ENCODE peak calls at places on chromosomes 6 and 20, in ten cellular contexts. H, V, N, L, S, E, A, U, M and C are unnamed samples. For H3K36me3, the result is how much of the 10 kb centered on the place peaks cover.

GRCh38 chr6:52403086-52403485 is 17.1 kb upstream of the EFHC1 start:
- DNase-seq in E (no peak), A (no peak), U (no peak), M (no peak), H (no peak), S (no peak), L (no peak), N (no peak), V (no peak), C (no peak)

GRCh38 chr6:143337201-143337949 is 113.1 kb downstream of the ADAT2 start:
- DNase-seq in N (no peak), M (peak), E (peak), H (peak), A (peak), S (peak), V (peak), U (peak), L (peak), C (peak)

GRCh38 chr6:143328885-143329284 is 121.6 kb downstream of the ADAT2 start:
- DNase-seq in L (no peak), U (no peak), A (no peak), S (no peak), M (no peak), E (no peak), H (peak), V (no peak), N (peak), C (no peak)

GRCh38 chr6:5490495-5491069 is 229.3 kb downstream of the FARS2 start:
- DNase-seq in S (no peak), V (no peak), U (no peak), L (no peak), N (no peak), E (no peak), A (no peak), H (no peak), M (no peak), C (no peak)

GRCh38 chr20:43894531-43894930 is 20.1 kb upstream of the TOX2 start:
- DNase-seq in V (no peak), E (no peak), H (no peak), U (no peak), S (peak), A (no peak), M (no peak), N (peak), L (no peak), C (no peak)

GRCh38 chr20:49573900-49574416 is 6.0 kb upstream of the PTGIS start:
- DNase-seq in U (no peak), L (no peak), S (no peak), E (no peak), V (no peak), N (peak), A (no peak), M (peak), H (no peak), C (no peak)

GRCh38 chr20:63163596-63164560 is 52.1 kb downstream of the YTHDF1 start:
- DNase-seq in M (no peak), S (peak), V (no peak), U (no peak), E (no peak), H (no peak), N (no peak), L (no peak), A (no peak), C (no peak)

GRCh38 chr6:38068854-38069253 is 249.3 kb downstream of the ZFAND3 start:
- DNase-seq in L (no peak), M (no peak), E (no peak), H (no peak), V (no peak), A (peak), U (no peak), S (no peak), N (no peak), C (no peak)

GRCh38 chr6:7523922-7524321 is 17.5 kb upstream of the DSP start:
- DNase-seq in V (no peak), L (no peak), S (no peak), N (no peak), M (no peak), U (no peak), E (no peak), A (no peak), H (no peak), C (no peak)

GRCh38 chr6:108002365-108003221 is 44.6 kb upstream of the SEC63 start:
- DNase-seq in L (peak), E (no peak), A (no peak), M (no peak), H (peak), U (no peak), S (peak), V (peak), N (no peak), C (peak)

GRCh38 chr6:124009372-124009765 is 205.7 kb downstream of the NKAIN2 start:
- DNase-seq in E (no peak), V (no peak), N (no peak), L (no peak), M (no peak), H (no peak), A (no peak), U (no peak), S (no peak), C (no peak)

GRCh38 chr6:73314577-73315492 is 39.2 kb downstream of the DPPA5 start:
- DNase-seq in H (no peak), V (no peak), L (no peak), N (peak), S (no peak), U (no peak), M (no peak), A (no peak), E (no peak), C (no peak)

GRCh38 chr20:51457281-51457932 is 85.1 kb downstream of the NFATC2 start:
- DNase-seq in V (peak), E (peak), U (no peak), N (peak), A (peak), M (peak), H (peak), L (no peak), S (peak), C (peak)

GRCh38 chr6:149854532-149854931 is 9.6 kb downstream of the LRP11 start:
- DNase-seq in E (no peak), M (no peak), L (peak), H (no peak), U (no peak), A (no peak), S (no peak), N (peak), V (no peak), C (no peak)

GRCh38 chr20:59583428-59584277 is 20.7 kb upstream of the PHACTR3 start:
- DNase-seq in N (no peak), A (no peak), E (no peak), L (peak), S (no peak), V (no peak), U (no peak), M (peak), H (no peak), C (no peak)

GRCh38 chr6:10991115-10991514 is 53.0 kb downstream of the ELOVL2 start:
- DNase-seq in N (no peak), E (no peak), H (no peak), L (no peak), U (no peak), A (no peak), M (no peak), V (no peak), S (peak), C (no peak)

GRCh38 chr6:121920616-121921015 is 478.8 kb upstream of the HSF2 start:
- DNase-seq in M (no peak), A (no peak), H (no peak), L (no peak), V (no peak), N (no peak), E (no peak), U (no peak), S (peak), C (no peak)

GRCh38 chr6:150410906-150411305 is 42.1 kb downstream of the IYD start:
- DNase-seq in L (no peak), M (no peak), H (no peak), U (no peak), N (peak), S (no peak), A (no peak), E (no peak), V (no peak), C (no peak)

GRCh38 chr20:5657190-5657872 is 92.9 kb upstream of the SHLD1 start:
- DNase-seq in A (peak), U (no peak), H (peak), N (peak), V (peak), S (no peak), M (peak), E (no peak), L (no peak), C (peak)

GRCh38 chr20:3768342-3769130 is 983 bp upstream of the ADISSP start:
- DNase-seq in U (no peak), L (peak), E (peak), H (no peak), N (peak), A (peak), S (peak), M (peak), V (peak), C (peak)

GRCh38 chr20:16528078-16528477 is 45.2 kb downstream of the KIF16B start:
- DNase-seq in A (no peak), M (peak), U (no peak), S (no peak), N (peak), H (peak), L (peak), E (peak), V (peak), C (peak)

GRCh38 chr20:13684566-13685222 is 46.0 kb upstream of the TASP1 start:
- DNase-seq in V (no peak), H (no peak), M (no peak), A (no peak), N (no peak), E (no peak), U (no peak), L (no peak), S (no peak), C (no peak)

GRCh38 chr6:90753820-90754604 is 167.1 kb upstream of the MAP3K7 start:
- DNase-seq in V (no peak), L (no peak), N (no peak), S (no peak), M (no peak), A (no peak), H (no peak), U (no peak), E (no peak), C (no peak)

GRCh38 chr20:62487125-62487524 is 11.3 kb upstream of the GATA5 start:
- DNase-seq in A (no peak), L (no peak), M (no peak), V (no peak), N (no peak), E (no peak), H (no peak), U (no peak), S (no peak), C (no peak)

GRCh38 chr20:14566505-14566904 is 229.1 kb upstream of the FLRT3 start:
- DNase-seq in N (peak), L (no peak), M (no peak), E (no peak), U (no peak), V (no peak), H (no peak), A (no peak), S (no peak), C (peak)

GRCh38 chr6:3607171-3607570 is 144.3 kb downstream of the PXDC1 start:
- DNase-seq in V (no peak), M (no peak), L (no peak), S (no peak), H (no peak), A (no peak), U (no peak), N (no peak), E (no peak), C (no peak)

GRCh38 chr6:123454448-123454847 is 182.3 kb downstream of the TRDN start:
- DNase-seq in M (no peak), V (no peak), N (no peak), S (no peak), L (no peak), U (no peak), E (no peak), A (no peak), H (no peak), C (no peak)

GRCh38 chr6:30752164-30752927 is 8.0 kb upstream of the IER3 start:
- DNase-seq in U (no peak), E (peak), V (peak), N (peak), L (peak), A (peak), H (peak), S (no peak), M (peak), C (no peak)

GRCh38 chr6:16236648-16237199 is 1.7 kb upstream of the GMPR start:
- DNase-seq in M (no peak), H (no peak), L (peak), S (no peak), N (peak), U (no peak), V (peak), A (no peak), E (no peak), C (peak)

GRCh38 chr6:56664007-56664406 is 21.3 kb upstream of the DST start:
- DNase-seq in U (no peak), H (no peak), L (no peak), M (no peak), V (no peak), S (peak), N (no peak), A (no peak), E (no peak), C (no peak)

DNA sequence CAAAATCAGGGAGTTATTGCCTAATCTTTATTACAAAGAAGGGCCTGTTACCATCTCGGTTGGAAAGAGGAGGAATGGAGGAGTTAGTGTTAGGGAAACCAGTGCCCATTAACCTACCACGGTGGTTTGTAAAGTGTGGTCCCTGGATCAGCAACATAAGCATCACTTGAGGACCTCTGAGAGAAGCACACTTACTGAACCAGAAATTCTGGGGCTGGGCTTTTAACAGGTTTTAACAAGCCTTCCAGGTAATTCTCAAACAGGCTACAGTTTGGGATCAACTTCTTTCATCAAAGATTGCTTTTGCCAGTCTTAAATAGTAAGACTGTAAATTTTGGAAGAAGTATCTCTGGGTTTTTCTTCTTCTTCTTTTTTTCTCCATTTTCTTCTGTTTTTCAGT is 329.5 kb upstream of the JAG1 start:
- DNase-seq in N (no peak), S (no peak), E (no peak), H (no peak), A (no peak), V (no peak), U (no peak), L (no peak), M (no peak), C (no peak)
- H3K27ac ChIP-seq in N (no peak), S (no peak), E (no peak), H (peak), A (no peak), V (no peak), U (no peak), L (no peak), M (no peak), C (no peak)

GRCh38 chr20:24949756-24950127 is 673 bp downstream of the CST7 start:
- DNase-seq in M (no peak), S (no peak), V (no peak), A (no peak), U (no peak), H (no peak), N (no peak), L (peak), E (no peak), C (no peak)
- H3K36me3 ChIP-seq in M (under half), S (under half), V (under half), A (under half), U (under half), H (under half), N (under half), L (under half), E (under half), C (under half)

GRCh38 chr6:158536891-158537798 is 22.7 kb upstream of the TMEM181 start:
- DNase-seq in M (no peak), L (no peak), N (peak), E (peak), H (no peak), A (peak), V (peak), U (no peak), S (peak), C (no peak)
- H3K4me3 ChIP-seq in M (peak), L (peak), N (peak), E (peak), H (peak), A (peak), V (peak), U (peak), S (peak), C (peak)

GRCh38 chr6:166341464-166341863 is 881 bp downstream of the SFT2D1 start:
- DNase-seq in A (no peak), L (no peak), S (no peak), N (no peak), V (no peak), E (no peak), H (no peak), M (no peak), U (no peak), C (peak)
- H3K27ac ChIP-seq in A (no peak), L (peak), S (no peak), N (peak), V (peak), E (no peak), H (peak), M (peak), U (no peak), C (no peak)

DNA sequence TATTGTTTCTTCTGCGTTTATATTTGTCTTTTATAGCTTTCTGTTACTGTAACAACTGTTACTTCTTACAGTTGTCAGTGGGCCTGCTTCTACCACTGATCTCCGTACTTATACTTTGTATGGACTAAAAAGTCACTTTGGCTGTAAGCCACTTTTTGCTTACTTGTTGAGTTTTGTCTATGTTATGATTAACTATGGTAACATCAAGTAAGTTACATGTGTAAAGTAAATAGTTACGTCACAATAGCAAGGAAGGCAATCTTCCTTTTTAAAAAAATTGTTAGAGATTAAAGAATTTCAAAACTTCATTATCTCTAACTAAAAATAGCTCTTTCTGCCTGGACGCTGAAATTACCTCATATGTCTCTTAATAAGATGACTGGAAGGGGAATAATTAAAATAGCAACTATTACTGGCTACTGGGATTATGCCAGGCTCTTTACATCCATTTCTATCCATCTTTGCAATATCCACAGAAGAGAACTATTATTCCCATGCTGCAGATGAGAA is 10.9 kb downstream of the TFB1M start:
- DNase-seq in H (no peak), V (no peak), S (no peak), M (no peak), L (no peak), A (no peak), U (no peak), N (peak), E (no peak), C (no peak)
- H3K36me3 ChIP-seq in H (under half), V (under half), S (under half), M (half or more), L (under half), A (half or more), U (under half), N (under half), E (under half), C (under half)

DNA sequence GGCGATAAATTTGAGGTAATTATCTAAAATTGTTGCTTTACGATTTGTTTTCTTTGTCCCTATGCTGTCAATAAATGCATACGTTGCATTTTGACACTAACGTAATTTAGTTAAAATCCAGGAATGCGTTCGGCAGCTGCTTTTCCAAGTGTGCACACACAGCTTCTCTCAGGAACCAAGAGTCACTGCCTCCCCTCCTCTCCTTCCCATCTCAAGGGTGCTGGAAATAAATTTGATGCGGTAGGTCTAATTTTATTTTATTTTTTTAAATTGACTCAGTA is 381.4 kb downstream of the C6orf118 start:
- DNase-seq in E (no peak), V (no peak), L (no peak), M (no peak), N (no peak), H (no peak), S (no peak), U (no peak), A (no peak), C (no peak)
- H3K4me3 ChIP-seq in E (no peak), V (no peak), L (no peak), M (peak), N (no peak), H (no peak), S (no peak), U (no peak), A (peak), C (no peak)